ENCODE peak calls at places on chromosomes 5 and 9, in five cellular contexts. L is Panc1; R is neuronal stem cell; U is CD8-positive, alpha-beta memory T cell; A is fibroblast of lung. B is an unnamed sample. For H3K36me3 and H3K4me1, the result is how much of the 10 kb centered on the place peaks cover.

GRCh38 chr5:73673161-73673591 is 47.2 kb downstream of the ARHGEF28 start:
- DNase-seq in L (peak), R (no peak), U (no peak), A (peak), B (no peak)

GRCh38 chr5:36870399-36871040 is 6.0 kb upstream of the NIPBL start:
- DNase-seq in L (no peak), R (no peak), U (peak), A (peak), B (no peak)

GRCh38 chr9:99158629-99159028 is 53.7 kb downstream of the TGFBR1 start:
- DNase-seq in L (no peak), R (no peak), U (no peak), A (no peak), B (no peak)

GRCh38 chr5:144484124-144484897 is 313.6 kb downstream of the KCTD16 start:
- DNase-seq in L (no peak), R (no peak), U (no peak), A (peak), B (no peak)

GRCh38 chr5:172881691-172882370 is 47.8 kb downstream of the ERGIC1 start:
- DNase-seq in L (no peak), R (no peak), U (no peak), A (peak), B (no peak)

GRCh38 chr5:128169369-128170017 is 85.9 kb downstream of the SLC12A2 start:
- DNase-seq in L (no peak), R (no peak), U (no peak), A (no peak), B (no peak)

GRCh38 chr5:138352722-138353549 is 451 bp downstream of the KDM3B start:
- DNase-seq in L (no peak), R (peak), U (peak), A (peak), B (peak)

GRCh38 chr5:107563957-107564544 is 106.7 kb downstream of the EFNA5 start:
- DNase-seq in L (no peak), R (no peak), U (no peak), A (no peak), B (no peak)

GRCh38 chr9:125483697-125484096 is 222.1 kb downstream of the GAPVD1 start:
- DNase-seq in L (no peak), R (no peak), U (no peak), A (no peak), B (no peak)

GRCh38 chr5:82661933-82662332 is 383.8 kb upstream of the RPS23 start:
- DNase-seq in L (no peak), R (no peak), U (no peak), A (no peak), B (no peak)

GRCh38 chr9:38003946-38004808 is 64.8 kb downstream of the SHB start:
- DNase-seq in L (no peak), R (no peak), U (no peak), A (no peak), B (peak)

GRCh38 chr5:10652151-10652550 is 88.3 kb downstream of the ANKRD33B start:
- DNase-seq in L (no peak), R (no peak), U (no peak), A (peak), B (no peak)

GRCh38 chr5:43973318-43973717 is 370.3 kb downstream of the NNT start:
- DNase-seq in L (no peak), R (no peak), U (no peak), A (no peak), B (no peak)
- H3K36me3 ChIP-seq in L (under half), R (under half), U (under half), A (under half), B (under half)

DNA sequence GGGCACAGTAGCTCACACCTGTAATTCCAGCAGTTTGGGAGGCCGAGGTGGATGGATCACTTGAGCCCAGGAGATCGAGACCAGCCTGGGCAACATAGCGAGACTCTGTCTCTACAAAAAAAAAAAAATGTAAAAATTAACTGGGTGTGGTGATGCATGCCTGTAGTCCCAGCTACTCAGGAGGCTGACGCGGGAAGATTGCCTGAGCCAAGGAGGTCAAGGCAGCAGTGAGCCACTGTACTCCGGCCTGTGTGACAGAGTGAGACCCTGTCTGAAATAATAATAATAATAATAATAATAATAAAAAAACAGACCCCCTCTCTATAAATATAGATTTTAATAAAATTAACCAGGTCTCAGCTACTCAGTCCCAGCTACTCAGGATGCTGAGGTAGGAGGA is 179.7 kb downstream of the AOPEP start:
- DNase-seq in L (no peak), R (no peak), U (no peak), A (no peak), B (no peak)
- H3K4me1 ChIP-seq in L (under half), R (under half), U (under half), A (under half), B (under half)

GRCh38 chr5:159089675-159090074 is 10.0 kb downstream of the EBF1 start:
- DNase-seq in L (no peak), R (no peak), U (no peak), A (no peak), B (no peak)

GRCh38 chr5:159088371-159088770 is 11.3 kb downstream of the EBF1 start:
- DNase-seq in L (no peak), R (no peak), U (no peak), A (no peak), B (no peak)

GRCh38 chr5:159092288-159092687 is 7.4 kb downstream of the EBF1 start:
- DNase-seq in L (no peak), R (no peak), U (no peak), A (no peak), B (no peak)

GRCh38 chr5:159091596-159091995 is 8.1 kb downstream of the EBF1 start:
- DNase-seq in L (no peak), R (no peak), U (no peak), A (no peak), B (no peak)

DNA sequence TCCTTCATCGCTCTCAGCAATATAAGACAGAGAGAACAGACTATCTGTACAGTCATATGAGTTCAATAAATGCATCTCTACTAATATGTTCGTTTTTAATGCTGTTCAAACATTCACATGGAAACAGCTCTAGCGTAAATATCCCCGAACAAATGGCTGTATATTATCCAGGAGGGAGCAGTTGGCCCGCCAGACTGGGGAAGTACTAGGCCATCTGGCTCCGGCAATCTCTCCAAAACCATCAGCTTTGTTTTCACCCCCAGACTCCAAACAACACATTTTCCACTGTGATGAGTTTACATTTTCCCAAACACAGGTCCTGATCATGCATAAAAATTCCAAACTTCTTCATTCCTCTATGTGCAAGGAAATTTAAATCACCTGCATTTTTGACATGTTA is 8.7 kb downstream of the EBF1 start:
- DNase-seq in L (no peak), R (no peak), U (no peak), A (no peak), B (no peak)
- H3K36me3 ChIP-seq in L (under half), R (under half), U (under half), A (under half), B (under half)

DNA sequence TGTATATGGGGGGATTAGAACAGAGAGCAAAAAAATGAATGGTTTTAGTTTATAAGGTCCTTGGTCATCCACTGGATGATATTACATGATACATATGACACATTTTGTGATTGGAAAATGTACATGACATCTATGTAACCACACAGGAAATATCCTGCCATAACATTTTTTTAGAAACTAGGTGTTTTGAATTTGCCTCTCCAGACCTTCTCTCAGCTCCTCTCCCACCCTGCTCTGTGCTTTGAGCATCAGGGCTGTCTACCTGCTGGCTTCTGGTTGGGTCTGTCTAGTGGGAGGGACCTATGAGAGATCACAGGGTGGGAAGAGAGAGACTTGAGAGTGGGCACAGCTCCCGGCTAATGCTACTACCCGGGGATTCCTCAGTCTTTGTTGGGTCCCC is 24.4 kb downstream of the AKNA start:
- DNase-seq in L (no peak), R (no peak), U (peak), A (no peak), B (no peak)
- H3K4me1 ChIP-seq in L (under half), R (under half), U (half or more), A (under half), B (under half)

GRCh38 chr9:112061152-112061740 is 113.9 kb downstream of the SUSD1 start:
- DNase-seq in L (no peak), R (no peak), U (no peak), A (peak), B (no peak)
- H3K36me3 ChIP-seq in L (under half), R (under half), U (under half), A (under half), B (under half)

GRCh38 chr5:14945450-14945849 is 73.9 kb upstream of the ANKH start:
- DNase-seq in L (no peak), R (no peak), U (no peak), A (peak), B (no peak)
- H3K4me1 ChIP-seq in L (under half), R (under half), U (under half), A (under half), B (under half)

GRCh38 chr9:106970976-106971457 is 108.1 kb downstream of the ZNF462 start:
- DNase-seq in L (no peak), R (no peak), U (no peak), A (no peak), B (no peak)
- H3K36me3 ChIP-seq in L (under half), R (under half), U (under half), A (under half), B (under half)

GRCh38 chr9:94167376-94167775 is 83.1 kb downstream of the PTPDC1 start:
- DNase-seq in L (no peak), R (no peak), U (no peak), A (no peak), B (no peak)
- H3K4me1 ChIP-seq in L (under half), R (under half), U (half or more), A (under half), B (under half)

DNA sequence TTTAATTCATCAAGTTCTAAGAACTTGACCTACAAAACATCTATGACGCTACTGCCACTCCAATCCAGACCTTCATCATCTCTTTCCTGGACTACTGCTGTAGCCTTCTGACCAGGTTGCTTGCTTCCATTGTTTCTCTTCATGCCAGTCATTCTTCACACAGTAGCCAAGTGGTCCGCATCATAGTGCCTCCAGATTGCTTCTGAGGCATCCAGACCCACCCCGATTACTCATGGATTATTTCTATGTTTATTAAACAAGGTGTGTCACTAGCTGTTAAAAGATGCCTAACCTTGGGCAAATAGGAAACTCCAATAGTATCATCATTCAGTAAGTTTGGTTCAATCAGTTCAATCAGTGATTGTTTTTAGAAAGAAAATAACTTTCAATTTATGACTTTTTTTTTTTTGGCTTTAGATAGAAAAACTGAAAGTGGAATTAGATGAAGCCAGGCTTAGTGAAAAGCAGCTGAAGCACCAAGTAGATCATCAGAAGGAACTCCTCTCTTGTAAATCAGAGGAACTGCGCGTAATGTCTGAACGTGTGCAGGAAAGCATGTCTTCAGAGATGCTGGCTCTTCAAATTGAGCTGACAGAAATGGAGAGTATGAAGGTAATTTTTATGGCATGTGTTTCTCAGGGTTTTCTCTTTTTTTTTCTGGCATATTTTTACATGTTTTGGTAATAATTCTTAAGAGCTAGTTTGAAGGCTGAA is 9.5 kb downstream of the SPDL1 start:
- DNase-seq in L (no peak), R (no peak), U (no peak), A (peak), B (no peak)
- H3K36me3 ChIP-seq in L (half or more), R (under half), U (under half), A (under half), B (under half)